ENCODE peak calls at places on chromosomes 12 and 14, in seven cellular contexts. U is choroid plexus epithelial cell, T is nephron progenitor cell, H is tibial artery, S is mesothelial cell of epicardium, E is IMR-90, Q is fibroblast of mammary gland. Z is an unnamed sample.
A peak's percentile ranks its signal among the peaks of the same experiment; 100 is the strongest.

GRCh38 chr12:24378548-24379011 is 429.1 kb upstream of the SOX5 start:
- DNase-seq in U (peak; percentile 89), T (no peak), H (no peak), S (no peak), E (peak; percentile 96), Q (no peak), Z (no peak)

GRCh38 chr14:80477388-80478160 is 266.3 kb upstream of the DIO2 start:
- DNase-seq in U (peak; percentile 34), T (no peak), H (no peak), S (no peak), E (peak; percentile 71), Q (peak; percentile 32), Z (peak; percentile 24)

GRCh38 chr12:120064054-120064940 is 52.3 kb downstream of the RAB35 start:
- DNase-seq in U (no peak), T (no peak), H (no peak), S (no peak), E (no peak), Q (no peak), Z (peak; percentile 7)

GRCh38 chr12:60693019-60693626 is 1097.3 kb downstream of the SLC16A7 start:
- DNase-seq in U (peak; percentile 1), T (no peak), H (no peak), S (no peak), E (peak; percentile 10), Q (peak; percentile 2), Z (no peak)

GRCh38 chr12:52514471-52515318 is 5.5 kb downstream of the KRT5 start:
- DNase-seq in U (no peak), T (no peak), H (no peak), S (no peak), E (no peak), Q (no peak), Z (no peak)

GRCh38 chr12:107411792-107412535 is 273.6 kb upstream of the PWP1 start:
- DNase-seq in U (peak; percentile 55), T (no peak), H (no peak), S (no peak), E (peak; percentile 91), Q (peak; percentile 78), Z (peak; percentile 6)

GRCh38 chr12:76611533-76611932 is 52.0 kb upstream of the OSBPL8 start:
- DNase-seq in U (peak; percentile 92), T (no peak), H (no peak), S (no peak), E (peak; percentile 93), Q (peak; percentile 98), Z (peak; percentile 87)

GRCh38 chr12:62335057-62335456 is 74.9 kb downstream of the USP15 start:
- DNase-seq in U (no peak), T (no peak), H (no peak), S (no peak), E (no peak), Q (no peak), Z (no peak)

GRCh38 chr12:116299548-116300150 is 22.2 kb upstream of the MED13L start:
- DNase-seq in U (peak; percentile 57), T (no peak), H (peak; percentile 79), S (no peak), E (peak; percentile 32), Q (no peak), Z (no peak)

DNA sequence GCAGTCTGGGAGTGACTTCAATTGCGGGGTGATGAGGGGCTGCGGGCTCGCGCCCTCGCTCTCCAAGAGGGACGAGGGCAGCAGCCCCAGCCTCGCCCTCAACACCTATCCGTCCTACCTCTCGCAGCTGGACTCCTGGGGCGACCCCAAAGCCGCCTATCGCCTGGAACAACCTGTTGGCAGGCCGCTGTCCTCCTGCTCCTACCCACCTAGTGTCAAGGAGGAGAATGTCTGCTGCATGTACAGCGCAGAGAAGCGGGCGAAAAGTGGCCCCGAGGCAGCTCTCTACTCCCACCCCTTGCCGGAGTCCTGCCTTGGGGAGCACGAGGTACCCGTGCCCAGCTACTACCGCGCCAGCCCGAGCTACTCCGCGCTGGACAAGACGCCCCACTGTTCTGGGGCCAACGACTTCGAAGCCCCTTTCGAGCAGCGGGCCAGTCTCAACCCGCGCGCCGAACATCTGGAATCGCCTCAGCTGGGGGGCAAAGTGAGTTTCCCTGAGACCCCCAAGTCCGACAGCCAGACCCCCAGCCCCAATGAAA is 483 bp downstream of the HOXC10 start:
- DNase-seq in U (no peak), T (no peak), H (no peak), S (no peak), E (no peak), Q (no peak), Z (no peak)
- TF ChIP-seq CTCF in U (no peak), T (no peak), H (no peak), S (no peak), E (no peak), Q (no peak), Z (no peak)

GRCh38 chr12:49797452-49797782 is 30.8 kb downstream of the NCKAP5L start:
- DNase-seq in U (no peak), T (no peak), H (no peak), S (no peak), E (no peak), Q (no peak), Z (no peak)

GRCh38 chr12:49801141-49802063 is 26.8 kb downstream of the NCKAP5L start:
- DNase-seq in U (no peak), T (no peak), H (no peak), S (no peak), E (no peak), Q (no peak), Z (no peak)

GRCh38 chr12:49798934-49799333 is 29.3 kb downstream of the NCKAP5L start:
- DNase-seq in U (no peak), T (no peak), H (no peak), S (no peak), E (no peak), Q (no peak), Z (no peak)

GRCh38 chr12:49798248-49798647 is 30.0 kb downstream of the NCKAP5L start:
- DNase-seq in U (no peak), T (no peak), H (no peak), S (no peak), E (no peak), Q (no peak), Z (no peak)

GRCh38 chr12:49800421-49801140 is 27.6 kb downstream of the NCKAP5L start:
- DNase-seq in U (no peak), T (no peak), H (no peak), S (no peak), E (no peak), Q (no peak), Z (no peak)
- TF ChIP-seq CTCF in U (no peak), T (no peak), H (no peak), S (no peak), E (no peak), Q (no peak), Z (no peak)

GRCh38 chr12:94145231-94145979 is 3.0 kb upstream of the PLXNC1 start:
- DNase-seq in U (peak; percentile 80), T (no peak), H (no peak), S (no peak), E (peak; percentile 55), Q (peak; percentile 68), Z (peak; percentile 74)
- TF ChIP-seq CTCF in U (peak; percentile 62), T (no peak), H (no peak), S (peak; percentile 34), E (peak; percentile 54), Q (peak; percentile 42), Z (peak; percentile 53)

DNA sequence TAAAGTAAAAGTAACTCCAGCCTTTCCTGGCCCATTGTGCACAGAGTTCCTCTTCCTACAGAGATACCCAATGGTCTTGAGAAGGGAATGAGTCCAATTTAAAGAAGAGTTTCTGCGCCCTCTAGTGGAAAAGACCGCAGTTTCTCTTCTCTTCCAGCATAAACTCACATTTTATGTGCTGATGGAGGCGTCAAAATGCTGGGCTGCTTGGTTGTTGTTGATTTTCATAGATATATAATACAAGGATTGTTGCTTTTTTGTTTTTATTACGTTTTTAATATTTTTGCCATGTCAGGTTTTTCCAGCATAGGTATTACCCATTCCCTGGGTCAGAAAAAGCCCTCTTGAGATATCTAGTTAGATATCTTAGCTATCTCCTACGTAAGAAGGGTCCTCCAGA is 356.9 kb upstream of the STXBP6 start:
- DNase-seq in U (peak; percentile 29), T (peak; percentile 53), H (no peak), S (no peak), E (peak; percentile 8), Q (peak; percentile 52), Z (peak; percentile 27)
- TF ChIP-seq CTCF in U (peak; percentile 36), T (peak; percentile 62), H (no peak), S (peak; percentile 46), E (peak; percentile 38), Q (peak; percentile 53), Z (peak; percentile 38)

DNA sequence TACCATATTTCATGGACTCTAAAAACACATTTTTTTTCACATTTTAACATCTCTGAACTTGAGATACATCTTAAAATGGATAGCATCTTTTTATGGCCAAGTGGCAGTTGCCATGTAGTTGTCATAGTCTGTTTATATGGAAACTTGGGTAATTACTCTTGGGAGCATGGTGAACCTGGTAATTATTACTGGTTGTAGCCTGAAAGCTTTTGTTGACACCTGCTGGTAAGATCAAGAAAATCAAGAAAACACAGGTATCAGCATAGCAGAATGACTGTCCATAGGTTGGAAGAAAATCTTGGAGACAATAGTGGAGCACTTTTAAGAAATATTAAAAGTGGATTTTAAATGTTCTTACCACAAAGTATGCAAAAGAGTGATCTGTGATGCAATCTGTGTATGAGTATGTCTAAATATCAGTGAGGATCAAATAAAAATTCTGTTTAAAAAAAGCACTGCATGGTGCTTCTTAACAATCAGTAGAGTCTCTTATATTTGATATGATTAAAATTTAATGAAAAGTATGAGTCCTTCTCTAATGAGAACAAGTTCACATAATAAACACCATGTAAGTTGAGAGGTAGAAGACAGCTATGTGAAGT is 44.2 kb downstream of the TTC8 start:
- DNase-seq in U (peak; percentile 52), T (no peak), H (no peak), S (no peak), E (peak; percentile 23), Q (peak; percentile 38), Z (peak; percentile 20)
- TF ChIP-seq CTCF in U (peak; percentile 43), T (peak; percentile 24), H (peak; percentile 33), S (no peak), E (peak; percentile 29), Q (peak; percentile 40), Z (peak; percentile 20)

Z was measured in fibroblast of pulmonary artery.